ENCODE peak calls at places on chromosomes 7 and 10, in four cellular contexts. O, Y, R and P are unnamed samples.
A peak's percentile ranks its signal among the peaks of the same experiment; 100 is the strongest.

GRCh38 chr10:6530211-6530840 is 49.8 kb downstream of the PRKCQ start:
- DNase-seq in O (no peak), Y (no peak), R (no peak), P (no peak)

GRCh38 chr10:54742416-54742815 is 58.6 kb downstream of the PCDH15 start:
- DNase-seq in O (no peak), Y (no peak), R (no peak), P (no peak)

GRCh38 chr10:81081887-81082620 is 544.4 kb downstream of the SH2D4B start:
- DNase-seq in O (no peak), Y (no peak), R (no peak), P (no peak)

GRCh38 chr10:118844731-118845573 is 90.2 kb upstream of the CACUL1 start:
- DNase-seq in O (no peak), Y (no peak), R (no peak), P (no peak)

GRCh38 chr7:55006499-55006898 is 12.3 kb upstream of the EGFR start:
- DNase-seq in O (no peak), Y (no peak), R (no peak), P (no peak)

GRCh38 chr7:92489634-92490033 is 11.9 kb upstream of the ERVW-1 start:
- DNase-seq in O (no peak), Y (no peak), R (no peak), P (no peak)

GRCh38 chr10:116241025-116241424 is 32.0 kb downstream of the GFRA1 start:
- DNase-seq in O (no peak), Y (no peak), R (no peak), P (no peak)

GRCh38 chr7:4190021-4190981 is 491.8 kb upstream of the FOXK1 start:
- DNase-seq in O (no peak), Y (peak; percentile 81), R (no peak), P (no peak)

GRCh38 chr7:78473902-78474301 is 675.3 kb downstream of the PHTF2 start:
- DNase-seq in O (no peak), Y (no peak), R (no peak), P (no peak)

GRCh38 chr10:53209941-53210611 is 437.5 kb upstream of the MBL2 start:
- DNase-seq in O (no peak), Y (peak; percentile 3), R (no peak), P (peak; percentile 7)

GRCh38 chr10:89369142-89370105 is 8.4 kb upstream of the IFIT1B start:
- DNase-seq in O (peak; percentile 57), Y (no peak), R (peak; percentile 30), P (no peak)

GRCh38 chr7:38451840-38452239 is 178.4 kb upstream of the TARP start:
- DNase-seq in O (peak; percentile 16), Y (peak; percentile 15), R (no peak), P (no peak)

GRCh38 chr10:59854571-59854970 is 51.8 kb downstream of the CCDC6 start:
- DNase-seq in O (no peak), Y (no peak), R (no peak), P (no peak)

GRCh38 chr7:33614357-33615132 is 290.8 kb upstream of the BMPER start:
- DNase-seq in O (no peak), Y (no peak), R (no peak), P (no peak)

GRCh38 chr10:33337335-33337854 is 2.9 kb upstream of the NRP1 start:
- DNase-seq in O (no peak), Y (peak; percentile 31), R (no peak), P (no peak)

GRCh38 chr10:102775201-102775972 is 31.6 kb downstream of the WBP1L start:
- DNase-seq in O (no peak), Y (no peak), R (peak; percentile 14), P (no peak)

GRCh38 chr7:139798221-139798620 is 20.4 kb upstream of the HIPK2 start:
- DNase-seq in O (peak; percentile 37), Y (peak; percentile 31), R (no peak), P (no peak)